ENCODE peak calls at places on chromosomes 3 and 15, in ten cellular contexts. N, X, J, K, Z, S, Y, A, W and M are unnamed samples.

GRCh38 chr3:168051579-168052183 is 44.0 kb downstream of the GOLIM4 start:
- DNase-seq in J (no peak), S (no peak), A (no peak), Z (peak; percentile 89), N (no peak), W (peak; percentile 59), Y (no peak), X (no peak), K (no peak), M (no peak)

GRCh38 chr3:181710581-181711255 is 1.0 kb upstream of the SOX2 start:
- DNase-seq in J (no peak), A (no peak), W (peak; percentile 52), K (no peak), S (no peak), X (no peak), Y (no peak), Z (no peak), N (no peak), M (no peak)

GRCh38 chr3:97821413-97821809 is 400 bp upstream of the CRYBG3 start:
- DNase-seq in Y (peak; percentile 39), N (peak; percentile 2), X (peak; percentile 46), Z (no peak), J (peak; percentile 50), W (peak; percentile 41), K (peak; percentile 65), A (peak; percentile 45), S (peak; percentile 54), M (peak; percentile 38)

GRCh38 chr3:148309390-148310035 is 388.2 kb upstream of the AGTR1 start:
- DNase-seq in A (no peak), N (no peak), Y (no peak), J (no peak), X (peak; percentile 18), S (no peak), W (no peak), K (no peak), Z (peak; percentile 51), M (no peak)

GRCh38 chr3:142853270-142854163 is 35.4 kb downstream of the PCOLCE2 start:
- DNase-seq in Z (peak; percentile 21), Y (peak; percentile 39), J (peak; percentile 49), K (no peak), A (peak; percentile 32), N (no peak), X (no peak), S (no peak), W (peak; percentile 69), M (peak; percentile 78)

GRCh38 chr15:60096157-60096556 is 92.0 kb downstream of the FOXB1 start:
- DNase-seq in J (no peak), A (no peak), Z (peak; percentile 47), Y (no peak), N (no peak), X (no peak), S (no peak), W (peak; percentile 63), K (no peak), M (no peak)

GRCh38 chr3:10189557-10190374 is 25.0 kb downstream of the IRAK2 start:
- DNase-seq in N (peak; percentile 92), X (peak; percentile 82), Z (peak; percentile 28), J (peak; percentile 90), K (peak; percentile 63), W (peak; percentile 27), A (peak; percentile 89), Y (peak; percentile 86), S (peak; percentile 38), M (peak; percentile 86)

GRCh38 chr3:180802837-180803236 is 109.6 kb upstream of the FXR1 start:
- DNase-seq in S (no peak), K (no peak), J (no peak), Y (no peak), W (peak; percentile 4), Z (peak; percentile 4), N (no peak), A (no peak), X (no peak), M (no peak)

GRCh38 chr3:14561051-14561634 is 21.0 kb upstream of the GRIP2 start:
- DNase-seq in W (no peak), Z (peak; percentile 60), K (no peak), X (no peak), A (no peak), J (no peak), N (no peak), Y (no peak), S (no peak), M (no peak)

GRCh38 chr3:148648685-148649352 is 48.9 kb upstream of the AGTR1 start:
- DNase-seq in N (no peak), Y (no peak), X (no peak), A (no peak), S (no peak), W (peak; percentile 72), J (no peak), K (no peak), Z (peak; percentile 74), M (no peak)

GRCh38 chr3:178560759-178561158 is 24.5 kb downstream of the KCNMB2 start:
- DNase-seq in Z (no peak), W (no peak), Y (no peak), A (no peak), S (no peak), K (no peak), X (no peak), N (no peak), J (no peak), M (no peak)

GRCh38 chr3:156678216-156678615 is 3.8 kb downstream of the TIPARP start:
- DNase-seq in K (no peak), S (no peak), Z (no peak), W (no peak), Y (no peak), N (no peak), J (no peak), X (no peak), A (no peak), M (no peak)
- H3K4me3 ChIP-seq in K (no peak overlapping the region), S (no peak overlapping the region), Z (no peak overlapping the region), W (peak overlapping the region; percentile 94), Y (no peak overlapping the region), N (no peak overlapping the region), J (no peak overlapping the region), X (no peak overlapping the region), A (peak overlapping the region; percentile 81), M (no peak overlapping the region)

GRCh38 chr3:13019243-13019701 is 54.0 kb downstream of the IQSEC1 start:
- DNase-seq in N (no peak), X (peak; percentile 84), Z (peak; percentile 76), K (peak; percentile 53), A (no peak), J (peak; percentile 79), Y (peak; percentile 69), S (no peak), W (peak; percentile 81), M (no peak)
- H3K27ac ChIP-seq in N (peak overlapping the region; percentile 46), X (peak overlapping the region; percentile 94), Z (no peak overlapping the region), K (peak overlapping the region; percentile 95), A (peak overlapping the region; percentile 31), J (peak overlapping the region; percentile 4), Y (peak overlapping the region; percentile 56), S (no peak overlapping the region), W (no peak overlapping the region), M (peak overlapping the region; percentile 36)

GRCh38 chr3:193665370-193665989 is 72.5 kb downstream of the OPA1 start:
- DNase-seq in A (no peak), Z (peak; percentile 54), J (no peak), K (no peak), W (peak; percentile 19), S (no peak), N (no peak), X (no peak), Y (no peak), M (no peak)
- TF ChIP-seq CTCF in A (peak; percentile 40), Z (peak; percentile 48), J (peak; percentile 61), K (peak; percentile 52), W (peak; percentile 38), S (peak; percentile 76), N (peak; percentile 52), X (peak; percentile 42), Y (peak; percentile 51), M (peak; percentile 57)

GRCh38 chr3:39191773-39192172 is 622 bp downstream of the XIRP1 start:
- DNase-seq in W (no peak), Y (peak; percentile 9), J (no peak), Z (no peak), S (no peak), X (no peak), K (no peak), A (no peak), N (no peak), M (no peak)
- H3K4me3 ChIP-seq in W (no peak overlapping the region), Y (peak overlapping the region; percentile 39), J (peak overlapping the region; percentile 72), Z (no peak overlapping the region), S (no peak overlapping the region), X (no peak overlapping the region), K (no peak overlapping the region), A (no peak overlapping the region), N (no peak overlapping the region), M (peak overlapping the region; percentile 67)

GRCh38 chr15:39584266-39584659 is 3.4 kb downstream of the THBS1 start:
- DNase-seq in X (no peak), K (no peak), J (no peak), W (no peak), N (no peak), Z (no peak), Y (no peak), S (no peak), A (no peak), M (no peak)

GRCh38 chr15:39581501-39582285 is 814 bp downstream of the THBS1 start:
- DNase-seq in Z (peak; percentile 65), J (peak; percentile 61), W (no peak), Y (peak; percentile 44), X (no peak), A (peak; percentile 65), K (peak; percentile 86), N (no peak), S (no peak), M (peak; percentile 50)

GRCh38 chr15:39582286-39582976 is 1.6 kb downstream of the THBS1 start:
- DNase-seq in K (no peak), A (no peak), J (peak; percentile 56), S (no peak), Y (no peak), W (no peak), Z (peak; percentile 73), N (no peak), X (peak; percentile 29), M (no peak)

GRCh38 chr15:39583586-39584265 is 2.8 kb downstream of the THBS1 start:
- DNase-seq in J (no peak), Z (peak; percentile 73), Y (no peak), N (no peak), A (no peak), S (peak; percentile 24), X (no peak), K (peak; percentile 58), W (no peak), M (no peak)

GRCh38 chr15:39582977-39583585 is 2.2 kb downstream of the THBS1 start:
- DNase-seq in J (no peak), K (no peak), W (no peak), Y (no peak), X (no peak), S (no peak), Z (no peak), A (no peak), N (no peak), M (no peak)
- H3K27ac ChIP-seq in J (no peak overlapping the region), K (no peak overlapping the region), W (peak overlapping the region; percentile 97), Y (peak overlapping the region; percentile 94), X (peak overlapping the region; percentile 91), S (no peak overlapping the region), Z (peak overlapping the region; percentile 78), A (peak overlapping the region; percentile 96), N (no peak overlapping the region), M (peak overlapping the region; percentile 89)

GRCh38 chr3:139113231-139113749 is 68.6 kb upstream of the PRR23C start:
- DNase-seq in A (no peak), Y (no peak), J (no peak), W (no peak), X (no peak), Z (no peak), N (no peak), S (peak; percentile 9), K (no peak), M (no peak)
- TF ChIP-seq CTCF in A (no peak), Y (no peak), J (no peak), W (no peak), X (no peak), Z (no peak), N (no peak), S (no peak), K (no peak), M (no peak)